ENCODE peak calls at places on chromosomes 3 and 15, in five cellular contexts. One of them, this sample, is unnamed.

GRCh38 chr3:38343797-38344594 is 2.6 kb upstream of the XYLB start:
- DNase-seq in NCI-H446: no peak
- DNase-seq in ELR: peak
- DNase-seq in T-helper 2 cell: no peak
- DNase-seq in mesenchymal stem cell: no peak
- DNase-seq in this sample: no peak

GRCh38 chr15:26773917-26774316 is 1.1 kb upstream of the GABRB3 start:
- DNase-seq in NCI-H446: no peak
- DNase-seq in ELR: no peak
- DNase-seq in T-helper 2 cell: no peak
- DNase-seq in mesenchymal stem cell: no peak
- DNase-seq in this sample: no peak

GRCh38 chr3:186519021-186519658 is 25.0 kb downstream of the CRYGS start:
- DNase-seq in NCI-H446: no peak
- DNase-seq in ELR: no peak
- DNase-seq in T-helper 2 cell: peak
- DNase-seq in mesenchymal stem cell: no peak
- DNase-seq in this sample: peak

GRCh38 chr3:184334470-184335158 is 2.8 kb upstream of the FAM131A start:
- DNase-seq in NCI-H446: no peak
- DNase-seq in ELR: peak
- DNase-seq in T-helper 2 cell: peak
- DNase-seq in mesenchymal stem cell: peak
- DNase-seq in this sample: peak

GRCh38 chr3:183295211-183295610 is 42.2 kb downstream of the B3GNT5 start:
- DNase-seq in NCI-H446: no peak
- DNase-seq in ELR: peak
- DNase-seq in T-helper 2 cell: no peak
- DNase-seq in mesenchymal stem cell: peak
- DNase-seq in this sample: no peak

GRCh38 chr3:14484741-14485140 is 55.4 kb downstream of the GRIP2 start:
- DNase-seq in NCI-H446: no peak
- DNase-seq in ELR: no peak
- DNase-seq in T-helper 2 cell: no peak
- DNase-seq in mesenchymal stem cell: no peak
- DNase-seq in this sample: no peak

GRCh38 chr15:46636220-46636619 is 1001.4 kb downstream of the SQOR start:
- DNase-seq in NCI-H446: no peak
- DNase-seq in ELR: no peak
- DNase-seq in T-helper 2 cell: no peak
- DNase-seq in mesenchymal stem cell: peak
- DNase-seq in this sample: no peak

GRCh38 chr3:48879994-48880377 is 18.7 kb downstream of the SLC25A20 start:
- DNase-seq in NCI-H446: no peak
- DNase-seq in ELR: no peak
- DNase-seq in T-helper 2 cell: no peak
- DNase-seq in mesenchymal stem cell: no peak
- DNase-seq in this sample: no peak

GRCh38 chr3:187150599-187150998 is 11.3 kb upstream of the RPL39L start:
- DNase-seq in NCI-H446: no peak
- DNase-seq in ELR: peak
- DNase-seq in T-helper 2 cell: peak
- DNase-seq in mesenchymal stem cell: no peak
- DNase-seq in this sample: peak

GRCh38 chr3:23815879-23816278 is 10.1 kb downstream of the UBE2E1 start:
- DNase-seq in NCI-H446: no peak
- DNase-seq in ELR: no peak
- DNase-seq in T-helper 2 cell: no peak
- DNase-seq in mesenchymal stem cell: peak
- DNase-seq in this sample: no peak

GRCh38 chr15:58865420-58865880 is 68.0 kb downstream of the SLTM start:
- DNase-seq in NCI-H446: no peak
- DNase-seq in ELR: no peak
- DNase-seq in T-helper 2 cell: no peak
- DNase-seq in mesenchymal stem cell: no peak
- DNase-seq in this sample: no peak

GRCh38 chr3:74415731-74416130 is 198.7 kb downstream of the CNTN3 start:
- DNase-seq in NCI-H446: no peak
- DNase-seq in ELR: no peak
- DNase-seq in T-helper 2 cell: no peak
- DNase-seq in mesenchymal stem cell: no peak
- DNase-seq in this sample: no peak

GRCh38 chr3:160401301-160402095 is 2.0 kb downstream of the SMC4 start:
- DNase-seq in NCI-H446: no peak
- DNase-seq in ELR: peak
- DNase-seq in T-helper 2 cell: no peak
- DNase-seq in mesenchymal stem cell: peak
- DNase-seq in this sample: no peak

GRCh38 chr3:4271834-4272233 is 31.3 kb upstream of the SETMAR start:
- DNase-seq in NCI-H446: peak
- DNase-seq in ELR: peak
- DNase-seq in T-helper 2 cell: no peak
- DNase-seq in mesenchymal stem cell: peak
- DNase-seq in this sample: no peak

GRCh38 chr15:69909719-69910444 is 187.8 kb downstream of the TLE3 start:
- DNase-seq in NCI-H446: no peak
- DNase-seq in ELR: no peak
- DNase-seq in T-helper 2 cell: no peak
- DNase-seq in mesenchymal stem cell: no peak
- DNase-seq in this sample: no peak

GRCh38 chr3:177538743-177539730 is 341.8 kb upstream of the TBL1XR1 start:
- DNase-seq in NCI-H446: no peak
- DNase-seq in ELR: no peak
- DNase-seq in T-helper 2 cell: no peak
- DNase-seq in mesenchymal stem cell: peak
- DNase-seq in this sample: peak

GRCh38 chr3:25045291-25045690 is 382.8 kb upstream of the RARB start:
- DNase-seq in NCI-H446: peak
- DNase-seq in ELR: no peak
- DNase-seq in T-helper 2 cell: no peak
- DNase-seq in mesenchymal stem cell: peak
- DNase-seq in this sample: no peak

GRCh38 chr3:192851821-192852352 is 65.8 kb downstream of the MB21D2 start:
- DNase-seq in NCI-H446: peak
- DNase-seq in ELR: peak
- DNase-seq in T-helper 2 cell: no peak
- DNase-seq in mesenchymal stem cell: peak
- DNase-seq in this sample: no peak

GRCh38 chr3:119227064-119227850 is 13.4 kb downstream of the B4GALT4 start:
- DNase-seq in NCI-H446: no peak
- DNase-seq in ELR: no peak
- DNase-seq in T-helper 2 cell: no peak
- DNase-seq in mesenchymal stem cell: no peak
- DNase-seq in this sample: no peak

GRCh38 chr3:174199696-174200095 is 659.4 kb upstream of the NAALADL2 start:
- DNase-seq in NCI-H446: no peak
- DNase-seq in ELR: no peak
- DNase-seq in T-helper 2 cell: no peak
- DNase-seq in mesenchymal stem cell: no peak
- DNase-seq in this sample: no peak

GRCh38 chr15:47514251-47514652 is 203.1 kb upstream of the SEMA6D start:
- DNase-seq in NCI-H446: no peak
- DNase-seq in ELR: peak
- DNase-seq in T-helper 2 cell: no peak
- DNase-seq in mesenchymal stem cell: peak
- DNase-seq in this sample: no peak

This sample was measured in CD8-positive, alpha-beta memory T cell.